ENCODE peak calls at places on chromosome 19, in eight cellular contexts. G, Z, X, F, E, H, B and R are unnamed samples.

GRCh38 chr19:41174297-41174928 is 18.6 kb upstream of the CYP2S1 start:
- DNase-seq in G (no peak), Z (no peak), X (no peak), F (no peak), E (no peak), H (no peak), B (no peak), R (no peak)

GRCh38 chr19:48315712-48316111 is 9.6 kb upstream of the EMP3 start:
- DNase-seq in G (no peak), Z (no peak), X (no peak), F (no peak), E (no peak), H (no peak), B (no peak), R (no peak)

GRCh38 chr19:56720281-56720680 is 48.7 kb upstream of the ZNF835 start:
- DNase-seq in G (peak), Z (no peak), X (no peak), F (peak), E (no peak), H (no peak), B (peak), R (no peak)

GRCh38 chr19:49798574-49798973 is 14.5 kb downstream of the FUZ start:
- DNase-seq in G (no peak), Z (no peak), X (no peak), F (no peak), E (no peak), H (no peak), B (no peak), R (no peak)

GRCh38 chr19:45098521-45099464 is 5.8 kb downstream of the PPP1R37 start:
- DNase-seq in G (peak), Z (peak), X (no peak), F (no peak), E (no peak), H (no peak), B (peak), R (no peak)

GRCh38 chr19:14354445-14354844 is 26.8 kb upstream of the ADGRE5 start:
- DNase-seq in G (no peak), Z (no peak), X (no peak), F (no peak), E (no peak), H (no peak), B (no peak), R (no peak)

GRCh38 chr19:3336680-3337523 is 29.5 kb upstream of the NFIC start:
- DNase-seq in G (peak), Z (peak), X (peak), F (no peak), E (no peak), H (peak), B (peak), R (no peak)

GRCh38 chr19:43620061-43621001 is 902 bp upstream of the ZNF428 start:
- DNase-seq in G (no peak), Z (no peak), X (no peak), F (no peak), E (peak), H (no peak), B (no peak), R (no peak)

GRCh38 chr19:39388657-39389056 is 2.2 kb downstream of the PAF1 start:
- DNase-seq in G (no peak), Z (no peak), X (no peak), F (no peak), E (no peak), H (no peak), B (no peak), R (no peak)

GRCh38 chr19:48471836-48472235 is 2.7 kb downstream of the CYTH2 start:
- DNase-seq in G (no peak), Z (no peak), X (no peak), F (no peak), E (no peak), H (no peak), B (no peak), R (no peak)

GRCh38 chr19:4103073-4103418 is 20.9 kb downstream of the MAP2K2 start:
- DNase-seq in G (no peak), Z (no peak), X (no peak), F (peak), E (no peak), H (no peak), B (no peak), R (no peak)

GRCh38 chr19:49150106-49150943 is 4.9 kb downstream of the HRC start:
- DNase-seq in G (peak), Z (peak), X (peak), F (peak), E (no peak), H (peak), B (peak), R (peak)

GRCh38 chr19:8373867-8374813 is 10.2 kb downstream of the ANGPTL4 start:
- DNase-seq in G (no peak), Z (no peak), X (no peak), F (peak), E (no peak), H (no peak), B (no peak), R (no peak)

GRCh38 chr19:31214086-31214485 is 135.2 kb downstream of the TSHZ3 start:
- DNase-seq in G (no peak), Z (no peak), X (no peak), F (peak), E (peak), H (no peak), B (no peak), R (peak)

GRCh38 chr19:37304190-37304883 is 66.6 kb upstream of the ZNF527 start:
- DNase-seq in G (peak), Z (no peak), X (peak), F (no peak), E (no peak), H (peak), B (no peak), R (no peak)

GRCh38 chr19:45768644-45769053 is 403 bp downstream of the SIX5 start:
- DNase-seq in G (no peak), Z (no peak), X (no peak), F (peak), E (no peak), H (peak), B (no peak), R (no peak)

GRCh38 chr19:11674067-11674492 is 64.7 kb downstream of the ZNF823 start:
- DNase-seq in G (no peak), Z (no peak), X (no peak), F (no peak), E (no peak), H (no peak), B (no peak), R (no peak)

GRCh38 chr19:18648971-18649310 is 12.1 kb downstream of the KLHL26 start:
- DNase-seq in G (no peak), Z (no peak), X (no peak), F (no peak), E (no peak), H (no peak), B (no peak), R (no peak)

GRCh38 chr19:31676271-31677004 is 327.2 kb upstream of the TSHZ3 start:
- DNase-seq in G (no peak), Z (no peak), X (no peak), F (peak), E (no peak), H (no peak), B (no peak), R (no peak)

GRCh38 chr19:38057954-38058690 is 151.1 kb downstream of the SIPA1L3 start:
- DNase-seq in G (no peak), Z (peak), X (no peak), F (no peak), E (no peak), H (peak), B (no peak), R (no peak)

GRCh38 chr19:13095934-13096890 is 6.4 kb downstream of the LYL1 start:
- DNase-seq in G (no peak), Z (no peak), X (no peak), F (peak), E (no peak), H (no peak), B (no peak), R (no peak)

GRCh38 chr19:10254244-10254643 is 2.2 kb downstream of the MRPL4 start:
- DNase-seq in G (no peak), Z (no peak), X (no peak), F (no peak), E (no peak), H (no peak), B (no peak), R (no peak)